ENCODE peak calls at places on chromosomes 7 and 10, in six cellular contexts. One of them, this sample, is unnamed.

GRCh38 chr10:15817407-15818046 is 42.8 kb downstream of the MINDY3 start:
- DNase-seq in neuronal stem cell: no peak
- DNase-seq in H1: no peak
- DNase-seq in mesenchymal stem cell: peak; percentile 7
- DNase-seq in H9: no peak
- DNase-seq in trophoblast cell: peak; percentile 33
- DNase-seq in this sample: peak; percentile 5

GRCh38 chr7:144057954-144058353 is 9.2 kb downstream of the OR2A5 start:
- DNase-seq in neuronal stem cell: no peak
- DNase-seq in H1: no peak
- DNase-seq in mesenchymal stem cell: peak; percentile 6
- DNase-seq in H9: no peak
- DNase-seq in trophoblast cell: peak; percentile 16
- DNase-seq in this sample: no peak

GRCh38 chr7:23544913-23545354 is 13.2 kb upstream of the TRA2A start:
- DNase-seq in neuronal stem cell: no peak
- DNase-seq in H1: no peak
- DNase-seq in mesenchymal stem cell: peak; percentile 49
- DNase-seq in H9: no peak
- DNase-seq in trophoblast cell: peak; percentile 20
- DNase-seq in this sample: peak; percentile 44

GRCh38 chr10:22993314-22993713 is 65.5 kb downstream of the ARMC3 start:
- DNase-seq in neuronal stem cell: no peak
- DNase-seq in H1: no peak
- DNase-seq in mesenchymal stem cell: no peak
- DNase-seq in H9: no peak
- DNase-seq in trophoblast cell: no peak
- DNase-seq in this sample: no peak

GRCh38 chr10:72329290-72330058 is 25.2 kb downstream of the DNAJB12 start:
- DNase-seq in neuronal stem cell: no peak
- DNase-seq in H1: no peak
- DNase-seq in mesenchymal stem cell: no peak
- DNase-seq in H9: no peak
- DNase-seq in trophoblast cell: no peak
- DNase-seq in this sample: no peak

GRCh38 chr7:157404002-157404401 is 67.2 kb downstream of the DNAJB6 start:
- DNase-seq in neuronal stem cell: no peak
- DNase-seq in H1: no peak
- DNase-seq in mesenchymal stem cell: no peak
- DNase-seq in H9: no peak
- DNase-seq in trophoblast cell: no peak
- DNase-seq in this sample: no peak

GRCh38 chr7:192701-193536 is 548 bp downstream of the FAM20C start:
- DNase-seq in neuronal stem cell: no peak
- DNase-seq in H1: no peak
- DNase-seq in mesenchymal stem cell: peak; percentile 31
- DNase-seq in H9: no peak
- DNase-seq in trophoblast cell: no peak
- DNase-seq in this sample: peak; percentile 21

GRCh38 chr10:126787201-126787600 is 116.7 kb upstream of the C10orf90 start:
- DNase-seq in neuronal stem cell: no peak
- DNase-seq in H1: no peak
- DNase-seq in mesenchymal stem cell: no peak
- DNase-seq in H9: no peak
- DNase-seq in trophoblast cell: peak; percentile 94
- DNase-seq in this sample: no peak

GRCh38 chr10:125217986-125218675 is 57.8 kb upstream of the CTBP2 start:
- DNase-seq in neuronal stem cell: no peak
- DNase-seq in H1: no peak
- DNase-seq in mesenchymal stem cell: no peak
- DNase-seq in H9: peak; percentile 51
- DNase-seq in trophoblast cell: peak; percentile 86
- DNase-seq in this sample: peak; percentile 31

GRCh38 chr10:49400365-49400764 is 4.5 kb upstream of the DRGX start:
- DNase-seq in neuronal stem cell: no peak
- DNase-seq in H1: no peak
- DNase-seq in mesenchymal stem cell: no peak
- DNase-seq in H9: no peak
- DNase-seq in trophoblast cell: no peak
- DNase-seq in this sample: no peak

GRCh38 chr7:50774299-50774698 is 8.4 kb downstream of the GRB10 start:
- DNase-seq in neuronal stem cell: no peak
- DNase-seq in H1: no peak
- DNase-seq in mesenchymal stem cell: no peak
- DNase-seq in H9: no peak
- DNase-seq in trophoblast cell: no peak
- DNase-seq in this sample: no peak

GRCh38 chr7:132636581-132636980 is 60.3 kb upstream of the PLXNA4 start:
- DNase-seq in neuronal stem cell: no peak
- DNase-seq in H1: no peak
- DNase-seq in mesenchymal stem cell: no peak
- DNase-seq in H9: no peak
- DNase-seq in trophoblast cell: no peak
- DNase-seq in this sample: no peak

GRCh38 chr10:30816144-30816811 is 186.7 kb upstream of the LYZL2 start:
- DNase-seq in neuronal stem cell: no peak
- DNase-seq in H1: no peak
- DNase-seq in mesenchymal stem cell: no peak
- DNase-seq in H9: no peak
- DNase-seq in trophoblast cell: no peak
- DNase-seq in this sample: no peak

GRCh38 chr10:3123571-3124411 is 48.8 kb downstream of the PITRM1 start:
- DNase-seq in neuronal stem cell: no peak
- DNase-seq in H1: no peak
- DNase-seq in mesenchymal stem cell: no peak
- DNase-seq in H9: no peak
- DNase-seq in trophoblast cell: no peak
- DNase-seq in this sample: no peak

GRCh38 chr10:35316346-35316967 is 19.9 kb upstream of the CCNY start:
- DNase-seq in neuronal stem cell: no peak
- DNase-seq in H1: no peak
- DNase-seq in mesenchymal stem cell: no peak
- DNase-seq in H9: no peak
- DNase-seq in trophoblast cell: no peak
- DNase-seq in this sample: no peak

GRCh38 chr10:121260383-121260782 is 337.9 kb downstream of the FGFR2 start:
- DNase-seq in neuronal stem cell: no peak
- DNase-seq in H1: no peak
- DNase-seq in mesenchymal stem cell: peak; percentile 52
- DNase-seq in H9: no peak
- DNase-seq in trophoblast cell: no peak
- DNase-seq in this sample: no peak

GRCh38 chr7:5143106-5143505 is 46.9 kb upstream of the WIPI2 start:
- DNase-seq in neuronal stem cell: no peak
- DNase-seq in H1: no peak
- DNase-seq in mesenchymal stem cell: no peak
- DNase-seq in H9: no peak
- DNase-seq in trophoblast cell: no peak
- DNase-seq in this sample: no peak

GRCh38 chr7:157112706-157113105 is 26.0 kb upstream of the UBE3C start:
- DNase-seq in neuronal stem cell: no peak
- DNase-seq in H1: no peak
- DNase-seq in mesenchymal stem cell: no peak
- DNase-seq in H9: no peak
- DNase-seq in trophoblast cell: no peak
- DNase-seq in this sample: no peak

GRCh38 chr7:88233828-88234227 is 14.0 kb upstream of the SRI start:
- DNase-seq in neuronal stem cell: no peak
- DNase-seq in H1: no peak
- DNase-seq in mesenchymal stem cell: no peak
- DNase-seq in H9: no peak
- DNase-seq in trophoblast cell: peak; percentile 37
- DNase-seq in this sample: no peak

GRCh38 chr7:26309089-26309488 is 17.4 kb downstream of the SNX10 start:
- DNase-seq in neuronal stem cell: no peak
- DNase-seq in H1: no peak
- DNase-seq in mesenchymal stem cell: no peak
- DNase-seq in H9: no peak
- DNase-seq in trophoblast cell: no peak
- DNase-seq in this sample: no peak

GRCh38 chr7:108329514-108329913 is 126.7 kb downstream of the NRCAM start:
- DNase-seq in neuronal stem cell: peak; percentile 33
- DNase-seq in H1: no peak
- DNase-seq in mesenchymal stem cell: no peak
- DNase-seq in H9: no peak
- DNase-seq in trophoblast cell: no peak
- DNase-seq in this sample: no peak

GRCh38 chr7:142412551-142413193 is 154.8 kb upstream of the PRSS58 start:
- DNase-seq in neuronal stem cell: peak; percentile 23
- DNase-seq in H1: peak; percentile 36
- DNase-seq in mesenchymal stem cell: peak; percentile 68
- DNase-seq in H9: peak; percentile 66
- DNase-seq in trophoblast cell: peak; percentile 40
- DNase-seq in this sample: peak; percentile 73

GRCh38 chr10:50554995-50555568 is 68.7 kb downstream of the SGMS1 start:
- DNase-seq in neuronal stem cell: no peak
- DNase-seq in H1: no peak
- DNase-seq in mesenchymal stem cell: no peak
- DNase-seq in H9: peak; percentile 54
- DNase-seq in trophoblast cell: no peak
- DNase-seq in this sample: peak; percentile 67

GRCh38 chr7:151687523-151688235 is 168.0 kb upstream of the RHEB start:
- DNase-seq in neuronal stem cell: peak; percentile 39
- DNase-seq in H1: peak; percentile 80
- DNase-seq in mesenchymal stem cell: peak; percentile 95
- DNase-seq in H9: peak; percentile 88
- DNase-seq in trophoblast cell: peak; percentile 93
- DNase-seq in this sample: peak; percentile 96

GRCh38 chr7:7956531-7957221 is 11.9 kb upstream of the GLCCI1 start:
- DNase-seq in neuronal stem cell: no peak
- DNase-seq in H1: no peak
- DNase-seq in mesenchymal stem cell: peak; percentile 22
- DNase-seq in H9: no peak
- DNase-seq in trophoblast cell: no peak
- DNase-seq in this sample: peak; percentile 78

GRCh38 chr7:131072505-131073091 is 255.1 kb upstream of the MKLN1 start:
- DNase-seq in neuronal stem cell: no peak
- DNase-seq in H1: no peak
- DNase-seq in mesenchymal stem cell: peak; percentile 32
- DNase-seq in H9: peak; percentile 46
- DNase-seq in trophoblast cell: peak; percentile 44
- DNase-seq in this sample: peak; percentile 34

DNA sequence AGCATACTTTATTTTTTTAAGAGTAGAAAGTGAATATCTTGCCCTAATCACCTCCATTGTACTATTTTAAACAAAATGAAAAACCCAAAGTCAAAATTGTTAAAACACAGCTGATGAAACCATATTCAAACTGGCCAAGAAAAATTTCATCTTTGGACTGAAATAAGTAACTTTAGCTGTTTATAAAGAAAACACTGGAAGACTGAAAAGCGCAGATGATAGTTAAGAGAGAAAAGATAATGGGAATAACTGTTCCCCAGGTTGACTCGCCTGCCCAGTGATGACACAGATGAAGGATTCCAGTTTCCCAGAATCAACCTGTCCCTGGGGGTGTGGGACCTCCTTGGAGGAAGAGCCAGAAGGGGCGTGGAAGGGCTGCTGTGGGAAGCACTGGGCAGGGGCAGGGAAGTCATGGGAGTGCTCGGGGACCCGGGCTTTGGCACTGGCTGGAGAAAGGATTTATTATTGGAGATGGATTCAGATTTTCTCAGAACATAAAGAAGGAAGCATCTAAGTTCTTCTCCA is 43.1 kb downstream of the DENND2A start:
- DNase-seq in neuronal stem cell: no peak
- DNase-seq in H1: no peak
- DNase-seq in mesenchymal stem cell: no peak
- DNase-seq in H9: no peak
- DNase-seq in trophoblast cell: no peak
- DNase-seq in this sample: no peak
- H4K91ac ChIP-seq in neuronal stem cell: no peak overlapping the region
- H4K91ac ChIP-seq in H1: no peak overlapping the region
- H4K91ac ChIP-seq in mesenchymal stem cell: no peak overlapping the region
- H4K91ac ChIP-seq in H9: no peak overlapping the region
- H4K91ac ChIP-seq in trophoblast cell: no peak overlapping the region
- H4K91ac ChIP-seq in this sample: peak overlapping the region; percentile 27

GRCh38 chr10:95331596-95332130 is 40.9 kb upstream of the PDLIM1 start:
- DNase-seq in neuronal stem cell: no peak
- DNase-seq in H1: no peak
- DNase-seq in mesenchymal stem cell: no peak
- DNase-seq in H9: no peak
- DNase-seq in trophoblast cell: peak; percentile 64
- DNase-seq in this sample: peak; percentile 38
- H4K91ac ChIP-seq in neuronal stem cell: no peak overlapping the region
- H4K91ac ChIP-seq in H1: no peak overlapping the region
- H4K91ac ChIP-seq in mesenchymal stem cell: no peak overlapping the region
- H4K91ac ChIP-seq in H9: no peak overlapping the region
- H4K91ac ChIP-seq in trophoblast cell: no peak overlapping the region
- H4K91ac ChIP-seq in this sample: peak overlapping the region; percentile 77

DNA sequence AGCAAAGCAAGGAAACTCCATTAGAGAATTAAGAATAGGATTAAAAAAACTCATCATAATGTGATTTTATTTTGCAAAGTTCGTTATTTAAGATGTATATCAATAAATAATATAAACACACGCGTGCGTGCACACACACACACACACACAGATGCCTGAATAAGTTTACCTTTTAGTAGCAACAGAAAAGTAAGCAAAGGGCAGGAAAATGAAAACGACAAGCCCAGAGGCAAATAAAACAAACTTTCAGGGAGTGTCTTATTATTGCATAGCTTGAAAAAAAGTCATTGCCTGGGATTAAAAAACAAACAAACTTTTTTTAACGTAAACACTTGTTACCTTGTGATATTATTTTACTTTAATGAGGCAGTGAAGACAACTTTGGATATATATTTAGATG is 226.4 kb downstream of the BAMBI start:
- DNase-seq in neuronal stem cell: no peak
- DNase-seq in H1: no peak
- DNase-seq in mesenchymal stem cell: no peak
- DNase-seq in H9: no peak
- DNase-seq in trophoblast cell: no peak
- DNase-seq in this sample: no peak
- H4K91ac ChIP-seq in neuronal stem cell: no peak overlapping the region
- H4K91ac ChIP-seq in H1: no peak overlapping the region
- H4K91ac ChIP-seq in mesenchymal stem cell: no peak overlapping the region
- H4K91ac ChIP-seq in H9: no peak overlapping the region
- H4K91ac ChIP-seq in trophoblast cell: no peak overlapping the region
- H4K91ac ChIP-seq in this sample: no peak overlapping the region

DNA sequence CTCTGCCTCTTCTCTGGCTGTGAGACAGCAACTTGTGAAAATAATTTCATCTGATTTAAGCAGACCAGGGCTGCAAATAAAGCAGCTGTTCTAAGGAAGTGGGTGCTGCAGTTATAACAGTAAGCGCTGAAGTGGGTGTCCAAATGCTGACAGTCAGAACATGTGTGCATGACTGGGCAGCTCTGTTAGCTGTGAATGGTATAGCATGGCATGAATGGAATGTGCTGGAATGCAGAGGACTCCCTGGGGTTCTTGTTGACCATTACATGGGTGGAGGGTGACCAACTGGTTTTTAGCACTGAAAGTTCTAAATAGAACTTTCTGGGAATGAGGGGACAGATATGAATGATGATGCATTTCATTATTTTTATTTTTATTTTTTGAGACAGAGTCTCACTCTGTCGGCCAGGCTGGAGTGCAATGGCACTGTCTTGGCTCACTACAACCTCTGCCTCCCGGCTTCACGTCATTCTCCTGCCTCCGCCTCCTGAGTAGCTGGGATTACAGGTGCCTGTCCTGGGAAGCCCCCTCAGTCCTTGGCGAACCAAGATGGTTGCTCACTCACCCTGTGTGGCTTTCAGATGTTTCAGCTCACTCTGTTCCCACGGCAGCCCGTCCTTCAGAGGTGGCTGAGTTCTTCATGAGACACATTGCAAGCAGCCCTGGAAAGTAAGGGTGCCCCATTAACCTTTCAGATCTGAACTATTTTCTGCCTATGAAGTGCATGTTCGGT is 319.8 kb upstream of the PHYHIPL start:
- DNase-seq in neuronal stem cell: no peak
- DNase-seq in H1: peak; percentile 21
- DNase-seq in mesenchymal stem cell: peak; percentile 80
- DNase-seq in H9: peak; percentile 34
- DNase-seq in trophoblast cell: peak; percentile 42
- DNase-seq in this sample: peak; percentile 96
- H4K91ac ChIP-seq in neuronal stem cell: no peak overlapping the region
- H4K91ac ChIP-seq in H1: no peak overlapping the region
- H4K91ac ChIP-seq in mesenchymal stem cell: peak overlapping the region; percentile 19
- H4K91ac ChIP-seq in H9: no peak overlapping the region
- H4K91ac ChIP-seq in trophoblast cell: peak overlapping the region; percentile 45
- H4K91ac ChIP-seq in this sample: peak overlapping the region; percentile 88